ENCODE peak calls at places on chromosomes 7 and 10, in five cellular contexts. C is HuH-7; T is LHCN-M2; L is activated gamma-delta T cell treated with anti-CD3 and anti-CD28 coated beads, Interleukin-2, amount 50 U/mL, for 16 hours; P is Kasumi-1. S is an unnamed sample.

GRCh38 chr10:128793726-128794655 is 667.8 kb upstream of the MKI67 start:
- DNase-seq in P (no peak), T (no peak), L (no peak), C (no peak), S (no peak)

GRCh38 chr10:99369551-99369950 is 40.4 kb downstream of the CNNM1 start:
- DNase-seq in T (peak; percentile 22), P (no peak), L (no peak), C (no peak), S (no peak)

GRCh38 chr7:159197066-159197975 is 52.7 kb upstream of the VIPR2 start:
- DNase-seq in T (no peak), P (peak; percentile 92), L (no peak), C (no peak), S (no peak)

GRCh38 chr7:41779918-41780317 is 77.0 kb upstream of the INHBA start:
- DNase-seq in T (no peak), C (no peak), P (peak; percentile 84), L (no peak), S (no peak)

GRCh38 chr10:43114743-43115611 is 23.3 kb upstream of the CSGALNACT2 start:
- DNase-seq in P (no peak), L (no peak), T (no peak), C (no peak), S (no peak)

GRCh38 chr10:60856405-60856804 is 78.1 kb downstream of the CDK1 start:
- DNase-seq in P (no peak), T (peak; percentile 70), C (no peak), L (no peak), S (no peak)

GRCh38 chr7:28573751-28574295 is 161.5 kb downstream of the CREB5 start:
- DNase-seq in C (no peak), P (no peak), T (no peak), L (no peak), S (no peak)

GRCh38 chr7:77199008-77199966 is at the start of gene FGL2:
- DNase-seq in C (no peak), P (peak; percentile 30), L (no peak), T (peak; percentile 95), S (no peak)

GRCh38 chr7:7884855-7885254 is 83.7 kb upstream of the GLCCI1 start:
- DNase-seq in C (no peak), L (no peak), T (no peak), P (no peak), S (no peak)

GRCh38 chr10:86693721-86694369 is 25.5 kb downstream of the LDB3 start:
- DNase-seq in L (no peak), P (peak; percentile 60), C (peak; percentile 64), T (peak; percentile 28), S (no peak)

GRCh38 chr7:104550362-104550761 is 222.0 kb downstream of the LHFPL3 start:
- DNase-seq in P (no peak), C (no peak), T (peak; percentile 31), L (no peak), S (no peak)

GRCh38 chr7:41971640-41972187 is 265.3 kb downstream of the GLI3 start:
- DNase-seq in C (no peak), P (no peak), L (no peak), T (no peak), S (no peak)

GRCh38 chr7:15446280-15446679 is 115.5 kb downstream of the AGMO start:
- DNase-seq in C (no peak), P (no peak), T (peak; percentile 41), L (no peak), S (no peak)

GRCh38 chr10:20369863-20370736 is 527.0 kb downstream of the NEBL start:
- DNase-seq in L (no peak), C (no peak), P (no peak), T (no peak), S (no peak)

GRCh38 chr10:16950686-16951681 is 133.8 kb upstream of the RSU1 start:
- DNase-seq in C (no peak), P (no peak), T (peak; percentile 45), L (no peak), S (no peak)

GRCh38 chr7:132270517-132270916 is 305.8 kb downstream of the PLXNA4 start:
- DNase-seq in L (no peak), C (no peak), P (peak; percentile 14), T (no peak), S (no peak)

GRCh38 chr10:17617031-17617911 is at the start of gene HACD1:
- DNase-seq in C (peak; percentile 92), T (peak; percentile 67), L (peak; percentile 19), P (peak; percentile 81), S (no peak)

GRCh38 chr7:157674715-157675426 is 338.1 kb downstream of the DNAJB6 start:
- DNase-seq in T (no peak), L (no peak), P (no peak), C (no peak), S (no peak)

GRCh38 chr7:22216832-22217475 is 140.0 kb downstream of the RAPGEF5 start:
- DNase-seq in C (no peak), L (no peak), P (no peak), T (no peak), S (no peak)

GRCh38 chr10:100129424-100129823 is 47.8 kb upstream of the CPN1 start:
- DNase-seq in T (no peak), P (no peak), L (no peak), C (no peak), S (no peak)

GRCh38 chr7:33636359-33636758 is 269.0 kb upstream of the BMPER start:
- DNase-seq in C (no peak), T (no peak), L (no peak), P (no peak), S (no peak)

GRCh38 chr10:90856964-90857634 is 740 bp downstream of the HTR7 start:
- DNase-seq in C (no peak), L (no peak), P (no peak), T (no peak), S (no peak)

GRCh38 chr7:100452513-100452912 is 11.5 kb downstream of the SPACDR start:
- DNase-seq in P (no peak), L (no peak), T (no peak), C (no peak), S (no peak)

GRCh38 chr7:44522315-44522714 is 18.8 kb downstream of the NPC1L1 start:
- DNase-seq in P (no peak), T (no peak), C (no peak), L (no peak), S (no peak)

GRCh38 chr10:12201543-12201942 is 5.6 kb downstream of the CDC123 start:
- DNase-seq in P (no peak), C (no peak), T (no peak), L (no peak), S (no peak)

GRCh38 chr7:132536646-132537395 is 39.4 kb downstream of the PLXNA4 start:
- DNase-seq in T (no peak), C (no peak), L (no peak), P (no peak), S (no peak)

GRCh38 chr10:13701157-13701919 is 114.6 kb downstream of the PRPF18 start:
- DNase-seq in T (no peak), C (peak; percentile 28), P (no peak), L (no peak), S (no peak)

GRCh38 chr10:133446979-133447378 is 6.8 kb upstream of the SCART1 start:
- DNase-seq in L (no peak), C (no peak), T (no peak), P (no peak), S (no peak)

GRCh38 chr10:5948999-5949759 is 28.2 kb downstream of the IL15RA start:
- DNase-seq in T (peak; percentile 53), C (peak; percentile 83), L (no peak), P (peak; percentile 71), S (no peak)

GRCh38 chr7:19146699-19147098 is 1.5 kb upstream of the FERD3L start:
- DNase-seq in P (peak; percentile 3), C (peak; percentile 26), T (peak; percentile 34), L (no peak), S (no peak)

GRCh38 chr7:155603190-155603857 is 41.1 kb upstream of the RBM33 start:
- DNase-seq in P (no peak), C (no peak), T (no peak), L (no peak), S (no peak)

GRCh38 chr10:62830577-62831122 is 14.5 kb upstream of the EGR2 start:
- DNase-seq in T (no peak), C (no peak), L (no peak), P (peak; percentile 75), S (no peak)

GRCh38 chr7:157432957-157433576 is 96.3 kb downstream of the DNAJB6 start:
- DNase-seq in P (peak; percentile 49), T (no peak), C (peak; percentile 71), L (peak; percentile 21), S (no peak)

GRCh38 chr10:32629910-32630309 is 184.0 kb downstream of the CCDC7 start:
- DNase-seq in P (no peak), L (no peak), C (no peak), T (no peak), S (no peak)

GRCh38 chr10:71077796-71078453 is 134.4 kb upstream of the UNC5B start:
- DNase-seq in L (no peak), T (no peak), P (no peak), C (no peak), S (no peak)

S was measured in NK-92 treated with Interleukin-12 subunit alpha and Interleukin-12 subunit beta, amount 100 ng/mL, for 24 hours.